ENCODE peak calls at places on chromosomes 3 and 15, in four cellular contexts. P, Y, V and X are unnamed samples.

GRCh38 chr15:51038258-51039042 is 56.3 kb downstream of the TNFAIP8L3 start:
- DNase-seq in V (no peak), Y (no peak), P (no peak), X (no peak)

GRCh38 chr3:24683511-24684384 is 189.1 kb upstream of the THRB start:
- DNase-seq in V (peak; percentile 28), Y (peak; percentile 88), P (peak; percentile 91), X (no peak)

GRCh38 chr3:151631946-151632345 is 101.8 kb upstream of the AADACL2 start:
- DNase-seq in Y (no peak), P (no peak), V (no peak), X (no peak)

GRCh38 chr3:171001957-171002694 is 24.4 kb downstream of the SLC2A2 start:
- DNase-seq in P (peak; percentile 29), V (no peak), Y (peak; percentile 94), X (no peak)

GRCh38 chr3:154973851-154974250 is 106.3 kb upstream of the MME start:
- DNase-seq in V (no peak), Y (no peak), P (no peak), X (no peak)

GRCh38 chr15:99453646-99454045 is 112.1 kb upstream of the MEF2A start:
- DNase-seq in Y (no peak), V (no peak), P (no peak), X (no peak)

GRCh38 chr3:38126121-38126892 is 10.6 kb downstream of the ACAA1 start:
- DNase-seq in P (no peak), V (no peak), Y (no peak), X (no peak)

GRCh38 chr3:25573386-25574171 is 91.1 kb downstream of the TOP2B start:
- DNase-seq in Y (peak; percentile 25), V (no peak), P (peak; percentile 48), X (no peak)

GRCh38 chr15:80095511-80095910 is 36.0 kb downstream of the ZFAND6 start:
- DNase-seq in V (no peak), P (no peak), Y (no peak), X (no peak)

GRCh38 chr15:40081691-40082194 is 26.9 kb downstream of the BMF start:
- DNase-seq in P (peak; percentile 80), Y (peak; percentile 51), V (no peak), X (peak; percentile 48)

GRCh38 chr3:195550723-195551122 is 7.6 kb upstream of the PPP1R2 start:
- DNase-seq in P (no peak), V (no peak), Y (no peak), X (no peak)

GRCh38 chr15:101136381-101137268 is 115.2 kb downstream of the CHSY1 start:
- DNase-seq in V (no peak), P (no peak), Y (no peak), X (no peak)

GRCh38 chr3:164851905-164852304 is 226.4 kb downstream of the SI start:
- DNase-seq in P (no peak), Y (no peak), V (no peak), X (no peak)

GRCh38 chr3:148084931-148085330 is 612.8 kb upstream of the AGTR1 start:
- DNase-seq in Y (no peak), P (no peak), V (no peak), X (peak; percentile 76)

GRCh38 chr3:38582941-38583645 is 66.4 kb downstream of the SCN5A start:
- DNase-seq in V (no peak), Y (no peak), P (no peak), X (no peak)

GRCh38 chr15:100920516-100921135 is 1.5 kb downstream of the LRRK1 start:
- DNase-seq in P (no peak), Y (no peak), V (no peak), X (no peak)

GRCh38 chr15:77096541-77096940 is 25.6 kb upstream of the TSPAN3 start:
- DNase-seq in Y (no peak), V (no peak), P (no peak), X (no peak)

GRCh38 chr3:121660356-121661171 is at the start of gene HCLS1:
- DNase-seq in P (peak; percentile 66), V (no peak), Y (no peak), X (peak; percentile 88)

GRCh38 chr15:68526269-68526668 is 52.5 kb upstream of the CORO2B start:
- DNase-seq in Y (peak; percentile 38), V (no peak), P (peak; percentile 89), X (no peak)

GRCh38 chr3:98359993-98360675 is 6.5 kb downstream of the OR5K4 start:
- DNase-seq in P (no peak), Y (peak; percentile 65), V (peak; percentile 21), X (peak; percentile 83)

GRCh38 chr3:101146946-101147345 is 153.7 kb upstream of the ABI3BP start:
- DNase-seq in P (no peak), Y (no peak), V (no peak), X (no peak)

GRCh38 chr15:45391746-45392711 is 13.7 kb upstream of the GATM start:
- DNase-seq in V (no peak), Y (no peak), P (no peak), X (peak; percentile 44)

GRCh38 chr3:125062904-125063618 is 7.3 kb upstream of the HEG1 start:
- DNase-seq in Y (peak; percentile 94), V (no peak), P (peak; percentile 93), X (no peak)

GRCh38 chr3:172159962-172160538 is 120.7 kb downstream of the FNDC3B start:
- DNase-seq in Y (no peak), V (no peak), P (peak; percentile 71), X (no peak)

GRCh38 chr15:68311859-68312557 is 34.5 kb downstream of the FEM1B start:
- DNase-seq in P (no peak), Y (no peak), V (no peak), X (no peak)

GRCh38 chr3:15268033-15268631 is 62.1 kb downstream of the CAPN7 start:
- DNase-seq in P (peak; percentile 94), V (peak; percentile 65), Y (peak; percentile 91), X (peak; percentile 83)

GRCh38 chr3:9211155-9211950 is 38.1 kb downstream of the SRGAP3 start:
- DNase-seq in V (no peak), P (peak; percentile 65), Y (peak; percentile 55), X (no peak)

GRCh38 chr15:56047354-56047753 is 53.9 kb upstream of the NEDD4 start:
- DNase-seq in Y (peak; percentile 45), P (peak; percentile 31), V (no peak), X (no peak)

GRCh38 chr15:90924375-90924774 is 8.0 kb downstream of the HDDC3 start:
- DNase-seq in P (no peak), Y (no peak), V (no peak), X (no peak)

GRCh38 chr3:150775001-150775599 is 12.1 kb upstream of the SIAH2 start:
- DNase-seq in V (no peak), Y (no peak), P (peak; percentile 83), X (no peak)

GRCh38 chr3:179760944-179761343 is 108.1 kb downstream of the USP13 start:
- DNase-seq in V (no peak), P (peak; percentile 49), Y (peak; percentile 73), X (no peak)

GRCh38 chr3:122383915-122384697 is at the start of gene FAM162A:
- DNase-seq in P (peak; percentile 95), Y (peak; percentile 98), V (peak; percentile 88), X (peak; percentile 97)

GRCh38 chr15:85757939-85758654 is 36.6 kb downstream of the KLHL25 start:
- DNase-seq in P (no peak), Y (no peak), V (no peak), X (no peak)

GRCh38 chr15:70522323-70522966 is 240.9 kb downstream of the UACA start:
- DNase-seq in V (no peak), P (no peak), Y (no peak), X (no peak)

GRCh38 chr3:36992806-36993325 is at the start of gene EPM2AIP1:
- DNase-seq in V (no peak), P (peak; percentile 100), Y (no peak), X (no peak)

GRCh38 chr3:11908981-11909698 is 62.5 kb upstream of the TAMM41 start:
- DNase-seq in V (no peak), Y (no peak), P (no peak), X (no peak)

GRCh38 chr3:13513913-13514517 is 33.9 kb downstream of the HDAC11 start:
- DNase-seq in V (no peak), Y (peak; percentile 76), P (peak; percentile 78), X (no peak)

GRCh38 chr3:41162541-41162940 is 36.8 kb upstream of the CTNNB1 start:
- DNase-seq in Y (no peak), P (no peak), V (no peak), X (no peak)
- H3K9me2 ChIP-seq in Y (no peaks in the 10 kb centered on the region), P (no peaks in the 10 kb centered on the region), V (no peaks in the 10 kb centered on the region), X (no peaks in the 10 kb centered on the region)

GRCh38 chr3:197003461-197004385 is 25.9 kb downstream of the MELTF start:
- DNase-seq in P (no peak), Y (peak; percentile 39), V (no peak), X (peak; percentile 73)
- TF ChIP-seq EZH2 in P (no peak), Y (no peak), V (no peak), X (no peak)

DNA sequence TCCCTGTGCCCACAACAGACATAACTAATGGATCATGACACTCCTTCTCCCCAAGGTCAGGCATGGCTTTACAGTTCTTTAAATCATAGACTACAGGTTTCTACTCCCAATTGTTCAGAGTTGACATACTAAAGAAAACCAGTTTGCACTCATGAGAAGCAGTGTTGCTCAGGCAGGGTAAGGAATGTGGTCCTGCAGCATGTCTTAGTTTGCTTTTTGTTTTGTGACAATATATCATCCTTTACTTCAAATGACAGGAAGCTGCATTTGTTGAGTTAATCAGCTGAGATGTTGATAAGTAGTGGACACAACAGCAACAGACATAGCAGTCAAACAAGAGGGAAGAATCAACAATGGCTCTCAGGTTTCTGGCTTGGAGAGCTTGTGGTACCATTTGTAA is 267.5 kb downstream of the SLCO3A1 start:
- DNase-seq in Y (no peak), P (no peak), V (no peak), X (no peak)
- H3K9ac ChIP-seq in Y (no peak overlapping the region), P (no peak overlapping the region), V (no peak overlapping the region), X (no peak overlapping the region)

DNA sequence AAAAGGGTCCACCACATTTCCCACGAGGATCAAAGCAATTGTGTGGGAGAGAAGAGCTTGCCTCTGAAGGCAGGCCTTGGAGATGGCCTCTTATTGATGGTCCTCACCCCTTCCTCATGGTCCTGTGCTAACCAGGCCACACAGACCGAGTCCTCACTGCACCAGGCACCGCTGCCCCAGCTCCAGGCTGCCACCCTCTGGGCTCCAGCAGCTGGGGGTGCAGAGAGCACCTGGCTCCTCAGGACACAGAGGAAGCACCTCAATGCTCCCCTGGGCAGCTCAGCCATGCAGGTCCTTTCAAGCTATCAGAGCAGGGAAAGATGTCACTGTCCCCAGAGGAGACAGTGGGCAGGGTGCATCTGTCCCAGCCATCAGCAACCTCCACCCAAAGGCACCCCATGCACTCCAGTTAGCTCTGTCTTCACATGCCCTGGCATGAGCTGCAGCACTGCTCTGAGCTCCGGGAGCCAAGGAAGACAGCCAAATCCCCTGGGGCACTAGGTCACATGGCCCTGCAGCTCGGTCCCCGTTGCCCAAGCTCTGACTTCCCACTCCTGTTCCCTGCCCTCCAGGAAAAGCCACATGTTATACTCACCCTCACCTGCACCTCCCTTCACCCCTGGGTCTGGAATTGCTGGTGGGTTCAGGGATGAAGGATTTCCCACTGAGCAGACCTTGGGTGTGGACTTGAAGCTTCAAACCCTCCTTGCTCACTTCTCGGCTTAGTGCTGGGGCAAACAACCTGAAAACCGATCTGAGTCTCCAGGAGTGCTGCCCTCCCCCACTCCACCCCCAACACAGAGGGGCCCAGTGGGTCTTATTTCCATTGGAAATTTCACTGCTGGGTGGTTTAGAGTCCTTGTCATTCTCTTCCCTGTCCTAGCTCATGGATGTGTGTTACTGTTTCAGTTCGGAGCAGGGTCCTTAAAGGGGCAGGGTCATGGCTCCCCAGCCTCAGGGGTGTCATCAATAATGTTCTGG is 32.6 kb downstream of the ALS2CL start:
- DNase-seq in P (peak; percentile 32), Y (no peak), V (no peak), X (no peak)
- H3K9me2 ChIP-seq in P (no peaks in the 10 kb centered on the region), Y (no peaks in the 10 kb centered on the region), V (no peaks in the 10 kb centered on the region), X (no peaks in the 10 kb centered on the region)

GRCh38 chr3:57692404-57693191 is at the start of gene DENND6A:
- DNase-seq in Y (peak; percentile 94), V (peak; percentile 89), P (peak; percentile 97), X (peak; percentile 97)
- TF ChIP-seq EZH2 in Y (no peak), V (no peak), P (no peak), X (no peak)

GRCh38 chr3:188711898-188712256 is 459.9 kb upstream of the TPRG1 start:
- DNase-seq in P (no peak), V (no peak), Y (no peak), X (no peak)
- H3K9ac ChIP-seq in P (no peak overlapping the region), V (no peak overlapping the region), Y (peak overlapping the region; percentile 12), X (no peak overlapping the region)